ENCODE peak calls at places on chromosomes 2 and 18, in five cellular contexts. X, R, I, K and A are unnamed samples.

GRCh38 chr2:45458909-45459563 is 152.0 kb downstream of the SRBD1 start:
- DNase-seq in I (no peak), X (no peak), K (no peak), R (peak; percentile 46), A (no peak)

GRCh38 chr2:4445821-4446220 is 742.4 kb downstream of the DCDC2C start:
- DNase-seq in I (no peak), R (no peak), X (no peak), K (no peak), A (no peak)

GRCh38 chr2:64404743-64405142 is 49.2 kb upstream of the LGALSL start:
- DNase-seq in K (no peak), X (no peak), I (no peak), R (no peak), A (no peak)

GRCh38 chr2:237870754-237871651 is 11.6 kb downstream of the RAMP1 start:
- DNase-seq in I (no peak), X (no peak), R (no peak), K (no peak), A (no peak)

GRCh38 chr2:4354164-4354563 is 650.8 kb downstream of the DCDC2C start:
- DNase-seq in K (no peak), R (no peak), X (no peak), I (no peak), A (no peak)

GRCh38 chr2:227748079-227748478 is 2.4 kb downstream of the SCYGR8 start:
- DNase-seq in X (no peak), I (no peak), K (no peak), R (no peak), A (no peak)

GRCh38 chr2:133415210-133415876 is 152.9 kb downstream of the NCKAP5 start:
- DNase-seq in R (no peak), I (no peak), K (no peak), X (no peak), A (no peak)

GRCh38 chr18:11137400-11137799 is 12.0 kb downstream of the PIEZO2 start:
- DNase-seq in I (no peak), X (no peak), R (no peak), K (no peak), A (no peak)

GRCh38 chr2:151727593-151728552 is 6.4 kb downstream of the NEB start:
- DNase-seq in R (no peak), K (no peak), X (no peak), I (no peak), A (no peak)

GRCh38 chr18:49224130-49224529 is 236.3 kb downstream of the DYM start:
- DNase-seq in R (no peak), K (no peak), I (no peak), X (no peak), A (no peak)

GRCh38 chr2:68425503-68425902 is 41.6 kb downstream of the FBXO48 start:
- DNase-seq in K (no peak), X (no peak), R (no peak), I (no peak), A (no peak)

GRCh38 chr18:32548688-32549087 is 78.0 kb upstream of the GAREM1 start:
- DNase-seq in X (no peak), R (no peak), K (no peak), I (no peak), A (no peak)

GRCh38 chr2:30484995-30485394 is 37.9 kb downstream of the LCLAT1 start:
- DNase-seq in K (no peak), X (no peak), R (no peak), I (no peak), A (no peak)